ENCODE peak calls at places on chromosomes 11 and 22, in nine cellular contexts. H, Y, B, K, E, C, W, U and Q are unnamed samples.

GRCh38 chr22:25690798-25691197 is 51.2 kb upstream of the MYO18B start:
- DNase-seq in H (no peak), Y (no peak), B (no peak), K (no peak), E (no peak), C (no peak), W (no peak), U (no peak), Q (no peak)

GRCh38 chr11:34192481-34193401 is 87.3 kb downstream of the NAT10 start:
- DNase-seq in H (no peak), Y (peak), B (peak), K (peak), E (peak), C (no peak), W (peak), U (no peak), Q (peak)

GRCh38 chr11:59145534-59145933 is 2.9 kb downstream of the FAM111A start:
- DNase-seq in H (no peak), Y (peak), B (no peak), K (no peak), E (no peak), C (no peak), W (no peak), U (no peak), Q (peak)

GRCh38 chr22:20509344-20510047 is 2.1 kb downstream of the MED15 start:
- DNase-seq in H (peak), Y (peak), B (peak), K (peak), E (peak), C (peak), W (no peak), U (no peak), Q (peak)

GRCh38 chr11:134951305-134951700 is 539.3 kb upstream of the B3GAT1 start:
- DNase-seq in H (no peak), Y (peak), B (no peak), K (no peak), E (no peak), C (no peak), W (peak), U (no peak), Q (no peak)

GRCh38 chr11:71364806-71365205 is 83.4 kb downstream of the DHCR7 start:
- DNase-seq in H (no peak), Y (no peak), B (no peak), K (no peak), E (no peak), C (no peak), W (no peak), U (no peak), Q (no peak)

GRCh38 chr22:21797444-21798221 is 62.0 kb upstream of the YPEL1 start:
- DNase-seq in H (no peak), Y (peak), B (no peak), K (no peak), E (no peak), C (no peak), W (no peak), U (no peak), Q (no peak)

GRCh38 chr11:120516461-120517389 is 5.2 kb downstream of the GRIK4 start:
- DNase-seq in H (no peak), Y (no peak), B (no peak), K (no peak), E (no peak), C (no peak), W (no peak), U (no peak), Q (no peak)

GRCh38 chr22:40898850-40899357 is 37.0 kb upstream of the DNAJB7 start:
- DNase-seq in H (no peak), Y (peak), B (peak), K (no peak), E (no peak), C (no peak), W (peak), U (no peak), Q (peak)

GRCh38 chr11:118295834-118296454 is 8.6 kb upstream of the CD3E start:
- DNase-seq in H (peak), Y (peak), B (no peak), K (peak), E (no peak), C (peak), W (no peak), U (no peak), Q (peak)

GRCh38 chr11:31824791-31825452 is 13.8 kb upstream of the PAX6 start:
- DNase-seq in H (no peak), Y (no peak), B (no peak), K (no peak), E (no peak), C (no peak), W (no peak), U (no peak), Q (no peak)

GRCh38 chr22:31089101-31090100 is 8.3 kb downstream of the SMTN start:
- DNase-seq in H (peak), Y (no peak), B (peak), K (peak), E (peak), C (peak), W (no peak), U (peak), Q (peak)

GRCh38 chr11:44032304-44033085 is 15.3 kb upstream of the ACCSL start:
- DNase-seq in H (peak), Y (peak), B (no peak), K (peak), E (peak), C (no peak), W (no peak), U (peak), Q (no peak)

GRCh38 chr11:17458268-17458667 is 18.4 kb downstream of the ABCC8 start:
- DNase-seq in H (no peak), Y (no peak), B (no peak), K (no peak), E (no peak), C (no peak), W (no peak), U (no peak), Q (no peak)

GRCh38 chr11:119560961-119561360 is 138.0 kb upstream of the THY1 start:
- DNase-seq in H (no peak), Y (no peak), B (no peak), K (no peak), E (no peak), C (no peak), W (no peak), U (no peak), Q (no peak)

GRCh38 chr22:23110190-23110921 is 31.4 kb downstream of the RSPH14 start:
- DNase-seq in H (no peak), Y (no peak), B (no peak), K (no peak), E (no peak), C (no peak), W (no peak), U (no peak), Q (no peak)

GRCh38 chr22:41780714-41781507 is 19.6 kb upstream of the CCDC134 start:
- DNase-seq in H (peak), Y (peak), B (no peak), K (peak), E (peak), C (peak), W (no peak), U (peak), Q (peak)

GRCh38 chr11:70270877-70271634 is 566 bp downstream of the PPFIA1 start:
- DNase-seq in H (peak), Y (peak), B (no peak), K (peak), E (peak), C (peak), W (no peak), U (peak), Q (peak)

GRCh38 chr22:42642801-42643631 is 2.6 kb upstream of the ATP5MGL start:
- DNase-seq in H (peak), Y (no peak), B (no peak), K (no peak), E (no peak), C (no peak), W (no peak), U (no peak), Q (peak)

GRCh38 chr11:133350045-133350444 is 182.3 kb downstream of the OPCML start:
- DNase-seq in H (no peak), Y (no peak), B (no peak), K (no peak), E (no peak), C (no peak), W (no peak), U (no peak), Q (no peak)

GRCh38 chr11:99325807-99326206 is 305.1 kb downstream of the CNTN5 start:
- DNase-seq in H (no peak), Y (peak), B (peak), K (no peak), E (no peak), C (no peak), W (peak), U (no peak), Q (no peak)

GRCh38 chr22:41638124-41638523 is 17.0 kb downstream of the XRCC6 start:
- DNase-seq in H (peak), Y (no peak), B (peak), K (no peak), E (no peak), C (no peak), W (no peak), U (no peak), Q (no peak)

DNA sequence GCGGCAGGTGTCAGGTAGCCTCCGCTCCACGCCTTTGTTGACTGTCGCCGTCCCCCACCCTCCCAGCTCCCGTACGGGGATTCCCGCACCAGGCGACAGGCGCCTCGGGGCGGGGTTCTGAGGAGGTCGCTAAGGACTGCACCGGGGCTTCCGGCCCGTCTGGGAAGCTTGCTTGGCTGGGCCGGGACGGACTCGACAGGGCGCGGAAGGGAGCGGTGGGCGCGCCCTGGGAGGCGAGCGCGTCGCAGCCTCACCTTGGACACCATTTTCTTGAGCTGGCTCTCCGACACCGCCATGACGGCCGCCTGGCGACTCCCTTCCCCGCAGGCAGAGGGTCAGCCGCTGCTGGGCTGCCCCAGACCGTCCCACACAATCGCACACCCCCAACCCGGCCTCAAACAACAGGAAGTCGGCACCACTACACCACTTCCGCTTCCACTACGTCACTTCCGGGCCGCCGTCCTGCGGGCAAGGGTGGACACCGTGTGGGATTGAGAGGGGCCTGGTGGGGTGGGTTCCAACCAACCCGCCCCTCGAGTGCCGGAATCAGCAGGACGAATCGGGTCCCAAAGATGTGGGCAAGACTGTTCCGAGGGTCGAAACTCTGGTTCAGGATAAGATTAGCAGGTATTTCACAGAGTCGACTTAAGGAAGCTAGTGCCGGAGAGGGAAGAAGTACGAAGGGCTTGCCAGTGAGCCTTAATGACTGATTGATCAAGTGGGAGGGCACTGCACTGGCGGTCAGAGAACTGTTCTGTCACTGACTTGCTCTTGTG is at the start of gene TSG101:
- DNase-seq in H (peak), Y (peak), B (peak), K (peak), E (peak), C (peak), W (peak), U (peak), Q (peak)
- TF ChIP-seq POLR2A in H (peak), Y (peak), B (peak), K (peak), E (peak), C (peak), W (peak), U (peak), Q (peak)

DNA sequence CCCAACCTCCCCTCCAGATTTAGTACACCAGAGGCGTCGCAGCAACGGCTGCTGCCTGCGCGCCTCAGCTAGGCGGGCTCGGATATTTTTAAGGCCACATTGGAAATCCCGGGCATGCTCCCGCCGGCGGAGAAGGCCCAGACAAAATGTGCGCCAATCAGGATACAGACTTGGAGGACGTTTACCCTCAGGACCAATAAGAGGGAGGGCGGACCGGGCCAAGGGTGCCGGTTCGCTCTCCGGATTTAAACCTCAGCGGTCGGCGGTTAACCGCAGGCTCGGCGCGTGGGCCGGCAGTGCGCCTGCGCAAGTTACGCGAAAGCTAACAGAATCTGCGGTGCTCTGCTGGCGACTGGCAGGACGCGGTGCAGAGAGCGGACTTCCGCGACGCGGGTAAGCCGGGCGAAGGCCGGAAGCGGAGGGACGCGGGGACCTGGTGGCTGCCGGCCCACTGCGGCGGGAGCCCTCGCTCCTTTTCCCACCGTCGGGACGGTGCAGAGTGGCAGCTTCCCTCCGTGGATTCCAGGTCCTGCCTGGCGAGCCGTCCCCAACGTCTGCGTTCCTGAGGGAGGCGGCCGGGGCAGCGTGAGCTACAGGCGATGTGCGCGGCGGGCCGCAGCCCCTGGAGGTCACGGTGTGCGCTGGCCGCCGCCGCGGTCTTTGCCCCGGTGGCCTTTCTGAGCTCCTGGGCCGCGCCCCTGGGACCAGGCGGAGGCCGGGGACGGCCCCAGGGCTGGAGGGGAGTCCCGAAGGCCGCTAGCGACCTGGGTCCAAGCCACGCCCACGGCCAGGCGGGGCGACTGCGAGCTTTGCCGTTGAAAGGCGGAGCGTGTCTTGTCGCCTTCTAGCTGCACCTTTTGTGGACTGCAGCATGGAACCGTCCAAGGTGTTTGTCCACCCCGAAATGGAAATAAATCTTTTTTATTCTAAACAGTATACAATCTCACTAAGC is at the start of gene HYLS1:
- DNase-seq in H (peak), Y (peak), B (peak), K (peak), E (peak), C (peak), W (peak), U (peak), Q (peak)
- TF ChIP-seq POLR2A in H (peak), Y (peak), B (peak), K (peak), E (peak), C (peak), W (peak), U (peak), Q (peak)

GRCh38 chr11:826836-827145 is 928 bp upstream of the CRACR2B start:
- DNase-seq in H (no peak), Y (no peak), B (no peak), K (no peak), E (no peak), C (no peak), W (no peak), U (no peak), Q (no peak)

GRCh38 chr11:827861-828167 is at the start of gene CRACR2B:
- DNase-seq in H (peak), Y (no peak), B (no peak), K (peak), E (no peak), C (no peak), W (no peak), U (no peak), Q (no peak)

GRCh38 chr11:828501-829115 is 889 bp downstream of the CRACR2B start:
- DNase-seq in H (no peak), Y (no peak), B (no peak), K (no peak), E (no peak), C (no peak), W (no peak), U (no peak), Q (no peak)

GRCh38 chr11:825366-826231 is 2.1 kb upstream of the CRACR2B start:
- DNase-seq in H (no peak), Y (no peak), B (no peak), K (peak), E (no peak), C (peak), W (no peak), U (no peak), Q (no peak)

DNA sequence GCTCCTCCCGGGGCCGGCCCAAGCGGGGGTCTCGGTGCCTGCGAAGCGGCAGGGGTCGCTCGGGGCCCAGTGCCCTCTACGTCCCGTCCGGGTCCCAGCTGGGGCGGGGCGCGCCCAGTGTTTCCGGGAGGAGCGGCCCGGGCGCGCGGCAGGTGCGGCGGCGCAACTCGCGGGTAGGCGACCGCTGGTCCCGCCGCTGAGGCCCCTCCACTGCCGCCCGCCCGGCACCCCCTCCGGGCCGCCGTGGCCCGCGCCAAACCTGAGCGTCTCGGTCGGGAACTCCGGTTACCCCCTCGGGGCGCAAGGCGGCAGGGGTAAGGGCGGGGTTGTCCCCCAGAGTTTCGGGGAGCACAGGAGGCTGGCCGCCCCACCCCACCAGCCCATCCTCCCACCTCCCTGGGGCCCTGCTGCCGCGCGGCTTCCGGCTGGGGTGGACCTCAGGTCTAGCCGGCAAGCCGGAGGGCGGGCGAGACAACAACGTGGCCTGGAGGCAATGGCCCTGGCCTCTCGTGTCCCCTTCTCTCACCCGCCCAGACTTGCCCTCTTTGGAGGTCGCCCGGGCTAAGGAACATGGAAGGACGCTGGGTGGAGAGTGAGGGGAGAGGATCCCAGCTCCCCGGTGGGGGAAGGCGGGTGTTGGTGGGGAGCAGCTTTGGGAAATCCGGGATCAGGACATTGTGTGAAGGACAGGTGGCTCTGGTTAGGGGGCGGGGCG is 416 bp upstream of the CRACR2B start:
- DNase-seq in H (no peak), Y (no peak), B (no peak), K (peak), E (no peak), C (peak), W (no peak), U (no peak), Q (no peak)
- TF ChIP-seq POLR2A in H (peak), Y (no peak), B (no peak), K (peak), E (no peak), C (peak), W (no peak), U (no peak), Q (no peak)

DNA sequence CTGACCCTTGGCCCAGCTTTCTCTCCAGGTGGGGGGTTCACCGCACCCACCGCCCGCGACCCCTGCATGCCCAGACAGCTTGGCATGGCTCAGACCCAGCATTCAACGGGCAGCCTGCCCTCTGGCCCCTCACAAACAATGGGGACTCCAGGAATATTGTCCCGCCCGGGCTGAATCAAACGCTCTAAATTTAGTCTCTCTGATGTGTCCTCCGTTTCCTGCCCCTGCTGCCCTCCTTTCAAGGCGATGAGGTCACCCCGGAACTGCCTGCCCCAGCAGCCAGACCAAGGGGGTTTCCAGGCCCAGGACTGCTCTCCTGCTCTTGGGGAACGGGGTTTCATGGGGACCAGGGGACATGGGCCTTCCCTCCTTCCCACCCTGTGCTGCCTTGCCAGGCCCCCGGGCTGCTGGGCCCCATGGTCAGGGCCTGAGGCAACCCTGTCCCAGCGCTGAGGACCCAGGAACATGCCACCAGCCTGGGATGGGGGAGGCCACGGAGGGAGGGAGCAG is 10.1 kb upstream of the PDGFB start:
- DNase-seq in H (no peak), Y (peak), B (peak), K (no peak), E (no peak), C (no peak), W (peak), U (peak), Q (peak)
- TF ChIP-seq POLR2A in H (no peak), Y (no peak), B (no peak), K (no peak), E (no peak), C (no peak), W (no peak), U (no peak), Q (no peak)

DNA sequence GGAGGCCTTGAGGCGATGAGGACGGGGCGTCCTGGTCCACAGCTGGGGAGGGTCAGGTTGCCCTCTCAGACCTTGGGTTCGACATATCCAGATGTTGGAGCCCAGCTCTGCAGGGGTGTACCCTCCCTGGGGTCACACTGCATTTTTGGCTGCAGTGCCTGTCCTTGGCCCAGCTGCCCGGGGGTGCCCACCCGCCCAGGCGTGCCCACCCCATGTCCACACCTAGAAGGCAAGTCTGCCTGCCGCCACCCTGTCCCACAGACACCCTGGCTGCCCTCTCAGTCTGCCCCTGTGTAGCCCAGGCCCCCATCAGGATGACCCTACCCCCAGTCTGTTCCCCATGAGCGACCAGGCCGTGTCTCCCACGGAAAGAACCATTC is 3.0 kb downstream of the LSP1 start:
- DNase-seq in H (no peak), Y (no peak), B (no peak), K (no peak), E (no peak), C (no peak), W (no peak), U (no peak), Q (no peak)
- TF ChIP-seq POLR2A in H (no peak), Y (no peak), B (no peak), K (no peak), E (no peak), C (no peak), W (no peak), U (no peak), Q (no peak)

GRCh38 chr11:32890843-32891656 is 1.6 kb upstream of the QSER1 start:
- DNase-seq in H (no peak), Y (no peak), B (no peak), K (peak), E (no peak), C (no peak), W (no peak), U (no peak), Q (no peak)

GRCh38 chr11:32893947-32894827 is 1.6 kb downstream of the QSER1 start:
- DNase-seq in H (peak), Y (peak), B (peak), K (peak), E (peak), C (peak), W (peak), U (no peak), Q (peak)

GRCh38 chr11:32891657-32892354 is 805 bp upstream of the QSER1 start:
- DNase-seq in H (no peak), Y (no peak), B (no peak), K (no peak), E (no peak), C (peak), W (no peak), U (no peak), Q (peak)

GRCh38 chr11:32893091-32893946 is 708 bp downstream of the QSER1 start:
- DNase-seq in H (peak), Y (peak), B (peak), K (peak), E (peak), C (peak), W (peak), U (peak), Q (peak)

GRCh38 chr11:32892355-32893090 is at the start of gene QSER1:
- DNase-seq in H (peak), Y (peak), B (peak), K (peak), E (peak), C (peak), W (peak), U (peak), Q (peak)
- TF ChIP-seq POLR2A in H (peak), Y (peak), B (peak), K (peak), E (peak), C (peak), W (peak), U (peak), Q (peak)